ENCODE peak calls at places on chromosomes 12 and 14, in four cellular contexts. J, S, Y and T are unnamed samples.

GRCh38 chr12:129563266-129563665 is 340.6 kb downstream of the TMEM132D start:
- DNase-seq in Y (no peak), S (no peak), J (no peak), T (no peak)

GRCh38 chr14:59126714-59127436 is 61.6 kb upstream of the DAAM1 start:
- DNase-seq in S (peak), J (peak), Y (peak), T (no peak)

GRCh38 chr12:23751641-23752040 is 197.8 kb downstream of the SOX5 start:
- DNase-seq in Y (no peak), J (no peak), S (no peak), T (no peak)

GRCh38 chr14:90549794-90550591 is 153.2 kb downstream of the CALM1 start:
- DNase-seq in J (no peak), Y (no peak), S (no peak), T (no peak)

GRCh38 chr14:31401369-31401932 is 18.9 kb downstream of the HEATR5A start:
- DNase-seq in J (no peak), Y (no peak), S (no peak), T (no peak)

GRCh38 chr14:29757188-29757680 is 170.4 kb downstream of the PRKD1 start:
- DNase-seq in J (no peak), S (no peak), Y (no peak), T (no peak)

GRCh38 chr14:98382662-98383061 is 889.3 kb downstream of the BCL11B start:
- DNase-seq in S (no peak), Y (no peak), J (no peak), T (peak)

GRCh38 chr14:67285876-67286452 is 44.7 kb downstream of the PALS1 start:
- DNase-seq in Y (no peak), J (no peak), S (peak), T (no peak)

GRCh38 chr14:55607386-55607785 is 27.4 kb downstream of the KTN1 start:
- DNase-seq in Y (peak), J (no peak), S (no peak), T (no peak)

GRCh38 chr12:90355701-90356345 is 599.2 kb downstream of the CCER1 start:
- DNase-seq in J (no peak), Y (peak), S (no peak), T (no peak)

GRCh38 chr12:24483732-24484131 is 465.2 kb downstream of the BCAT1 start:
- DNase-seq in J (no peak), Y (no peak), S (no peak), T (no peak)

GRCh38 chr14:39023939-39024871 is 78.8 kb downstream of the SEC23A start:
- DNase-seq in S (peak), Y (no peak), J (no peak), T (no peak)

GRCh38 chr12:26692417-26692816 is 140.6 kb downstream of the ITPR2 start:
- DNase-seq in Y (no peak), S (no peak), J (no peak), T (no peak)

GRCh38 chr14:104399432-104400155 is 180.0 kb upstream of the C14orf180 start:
- DNase-seq in J (no peak), Y (no peak), S (no peak), T (peak)